ENCODE peak calls at places on chromosomes 6 and 20, in nine cellular contexts. O is upper lobe of right lung, Z is WTC11, H is progenitor cell of endocrine pancreas, B is foreskin fibroblast, Y is stomach, U is neural crest cell, A is lower lobe of right lung, I is nephron progenitor cell. K is an unnamed sample.

GRCh38 chr6:111888928-111889696 is 15.9 kb upstream of the FYN start:
- DNase-seq in Y (no peak), O (no peak), B (no peak), A (no peak), U (peak), Z (peak), H (no peak), I (peak), K (no peak)

GRCh38 chr6:96467814-96468213 is 53.8 kb upstream of the UFL1 start:
- DNase-seq in A (no peak), Y (no peak), Z (no peak), B (no peak), H (no peak), U (no peak), O (no peak), I (no peak), K (no peak)

GRCh38 chr20:35174458-35175216 is 2.8 kb downstream of the PROCR start:
- DNase-seq in U (no peak), H (no peak), B (no peak), I (peak), O (no peak), Y (peak), A (no peak), Z (peak), K (no peak)

GRCh38 chr6:114058435-114058834 is 87.5 kb upstream of the HDAC2 start:
- DNase-seq in Z (no peak), U (no peak), H (no peak), B (no peak), A (no peak), I (no peak), O (no peak), Y (no peak), K (no peak)

GRCh38 chr6:49553353-49553752 is 2.9 kb downstream of the C6orf141 start:
- DNase-seq in H (no peak), U (no peak), A (no peak), Y (no peak), I (no peak), Z (no peak), O (no peak), B (peak), K (no peak)

GRCh38 chr20:13302647-13303425 is 81.8 kb downstream of the ISM1 start:
- DNase-seq in U (peak), I (peak), Y (no peak), B (peak), Z (peak), H (peak), A (no peak), O (no peak), K (no peak)

GRCh38 chr20:52105045-52105572 is 86.5 kb downstream of the ZFP64 start:
- DNase-seq in A (no peak), Z (peak), O (peak), Y (no peak), I (peak), H (peak), B (peak), U (no peak), K (no peak)

GRCh38 chr6:77440206-77440976 is 22.9 kb downstream of the HTR1B start:
- DNase-seq in I (no peak), O (no peak), Z (no peak), A (no peak), B (no peak), U (no peak), H (no peak), Y (no peak), K (no peak)

GRCh38 chr6:169990095-169991030 is 238.9 kb downstream of the ERMARD start:
- DNase-seq in B (no peak), A (no peak), U (no peak), Z (no peak), I (no peak), O (peak), H (no peak), Y (peak), K (peak)

GRCh38 chr6:164791498-164791897 is 517.9 kb downstream of the C6orf118 start:
- DNase-seq in Y (no peak), H (no peak), B (no peak), I (no peak), A (no peak), O (no peak), Z (no peak), U (no peak), K (no peak)

GRCh38 chr6:30100154-30100553 is 12.7 kb downstream of the TRIM31 start:
- DNase-seq in A (no peak), Z (no peak), I (no peak), B (no peak), U (no peak), Y (no peak), O (no peak), H (no peak), K (no peak)

GRCh38 chr6:52403627-52404026 is 16.5 kb upstream of the EFHC1 start:
- DNase-seq in I (no peak), A (no peak), Y (peak), U (no peak), B (no peak), Z (no peak), O (no peak), H (no peak), K (no peak)

GRCh38 chr20:58618694-58619540 is 32.2 kb upstream of the STX16 start:
- DNase-seq in H (no peak), Y (no peak), U (no peak), I (no peak), B (peak), A (no peak), Z (peak), O (no peak), K (no peak)

GRCh38 chr6:46476301-46476700 is 14.9 kb downstream of the RCAN2 start:
- DNase-seq in I (no peak), A (no peak), H (no peak), Z (no peak), Y (no peak), U (no peak), O (no peak), B (no peak), K (no peak)

GRCh38 chr20:16760431-16761304 is 12.5 kb downstream of the OTOR start:
- DNase-seq in A (no peak), H (no peak), B (no peak), Y (peak), Z (peak), O (no peak), U (no peak), I (no peak), K (no peak)

GRCh38 chr6:6629416-6629815 is 40.9 kb downstream of the LY86 start:
- DNase-seq in Y (no peak), A (no peak), I (no peak), B (no peak), H (no peak), O (no peak), U (no peak), Z (no peak), K (no peak)

GRCh38 chr20:17928211-17928611 is 40.4 kb downstream of the SNX5 start:
- DNase-seq in B (no peak), Z (no peak), O (no peak), Y (no peak), U (no peak), A (no peak), I (no peak), H (no peak), K (no peak)

GRCh38 chr20:20555838-20556237 is 156.6 kb downstream of the RALGAPA2 start:
- DNase-seq in H (no peak), U (no peak), O (no peak), B (no peak), Z (no peak), A (no peak), I (no peak), Y (no peak), K (no peak)

GRCh38 chr6:143060806-143061596 is at the start of gene AIG1:
- DNase-seq in A (no peak), Y (no peak), O (no peak), Z (peak), U (peak), B (no peak), H (peak), I (no peak), K (peak)

GRCh38 chr6:116447496-116448011 is 13.6 kb upstream of the CALHM6 start:
- DNase-seq in B (peak), O (no peak), Y (no peak), I (no peak), H (no peak), A (no peak), Z (no peak), U (no peak), K (peak)

GRCh38 chr6:106560966-106561740 is 68.1 kb downstream of the RTN4IP1 start:
- DNase-seq in O (no peak), Y (no peak), A (no peak), B (peak), U (no peak), I (no peak), Z (no peak), H (no peak), K (no peak)

GRCh38 chr6:99177736-99178135 is 171.7 kb downstream of the FAXC start:
- DNase-seq in U (no peak), Y (no peak), I (no peak), Z (no peak), H (no peak), B (no peak), O (no peak), A (no peak), K (no peak)

GRCh38 chr6:99183066-99183465 is 166.4 kb downstream of the FAXC start:
- DNase-seq in A (no peak), Z (no peak), H (no peak), Y (no peak), O (no peak), I (no peak), U (no peak), B (no peak), K (no peak)

GRCh38 chr6:99181174-99181573 is 168.3 kb downstream of the FAXC start:
- DNase-seq in I (no peak), H (no peak), O (no peak), Z (no peak), Y (no peak), U (no peak), B (no peak), A (no peak), K (no peak)

DNA sequence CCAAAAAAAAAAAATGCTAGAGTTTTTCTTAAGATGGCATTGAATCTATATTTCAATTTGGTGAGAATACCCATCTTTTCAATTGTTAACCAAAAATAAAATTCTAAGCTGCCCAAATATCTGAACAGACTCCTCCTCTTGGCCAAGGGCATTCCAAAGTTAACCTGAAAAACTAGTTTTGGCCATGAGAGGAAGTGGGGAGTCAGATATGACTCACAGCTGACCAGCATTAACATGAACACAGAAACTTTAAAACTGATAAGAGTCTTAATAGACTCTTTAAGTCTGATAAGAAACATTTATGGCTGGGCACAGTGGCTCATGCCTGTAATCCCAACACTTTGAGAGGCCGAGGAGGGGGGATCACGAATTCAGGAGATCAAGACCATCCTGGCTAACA is 171.3 kb downstream of the FAXC start:
- DNase-seq in B (no peak), Y (no peak), I (no peak), Z (no peak), O (no peak), U (no peak), A (no peak), H (no peak), K (no peak)
- TF ChIP-seq CTCF in B (no peak), Y (no peak), I (no peak), Z (no peak), O (no peak), U (no peak), A (no peak), H (no peak), K (no peak)

GRCh38 chr6:163413345-163414116 is 987 bp upstream of the QKI start:
- DNase-seq in Z (peak), O (peak), U (peak), I (peak), Y (peak), B (peak), H (peak), A (peak), K (peak)
- TF ChIP-seq CTCF in Z (no peak), O (no peak), U (no peak), I (no peak), Y (no peak), B (no peak), H (no peak), A (no peak), K (no peak)

GRCh38 chr6:104940238-104940880 is 16.5 kb upstream of the LIN28B start:
- DNase-seq in A (no peak), B (no peak), Z (peak), I (peak), U (peak), Y (no peak), H (peak), O (no peak), K (no peak)

GRCh38 chr6:104936766-104937535 is 20.0 kb upstream of the LIN28B start:
- DNase-seq in O (no peak), U (no peak), I (no peak), Y (no peak), Z (no peak), H (no peak), A (no peak), B (no peak), K (no peak)

GRCh38 chr6:104943781-104944180 is 13.1 kb upstream of the LIN28B start:
- DNase-seq in B (no peak), A (no peak), Z (no peak), U (peak), H (no peak), O (no peak), Y (no peak), I (peak), K (no peak)

GRCh38 chr6:104941694-104942177 is 15.2 kb upstream of the LIN28B start:
- DNase-seq in H (no peak), Z (no peak), U (no peak), B (no peak), A (no peak), Y (no peak), I (no peak), O (no peak), K (no peak)

DNA sequence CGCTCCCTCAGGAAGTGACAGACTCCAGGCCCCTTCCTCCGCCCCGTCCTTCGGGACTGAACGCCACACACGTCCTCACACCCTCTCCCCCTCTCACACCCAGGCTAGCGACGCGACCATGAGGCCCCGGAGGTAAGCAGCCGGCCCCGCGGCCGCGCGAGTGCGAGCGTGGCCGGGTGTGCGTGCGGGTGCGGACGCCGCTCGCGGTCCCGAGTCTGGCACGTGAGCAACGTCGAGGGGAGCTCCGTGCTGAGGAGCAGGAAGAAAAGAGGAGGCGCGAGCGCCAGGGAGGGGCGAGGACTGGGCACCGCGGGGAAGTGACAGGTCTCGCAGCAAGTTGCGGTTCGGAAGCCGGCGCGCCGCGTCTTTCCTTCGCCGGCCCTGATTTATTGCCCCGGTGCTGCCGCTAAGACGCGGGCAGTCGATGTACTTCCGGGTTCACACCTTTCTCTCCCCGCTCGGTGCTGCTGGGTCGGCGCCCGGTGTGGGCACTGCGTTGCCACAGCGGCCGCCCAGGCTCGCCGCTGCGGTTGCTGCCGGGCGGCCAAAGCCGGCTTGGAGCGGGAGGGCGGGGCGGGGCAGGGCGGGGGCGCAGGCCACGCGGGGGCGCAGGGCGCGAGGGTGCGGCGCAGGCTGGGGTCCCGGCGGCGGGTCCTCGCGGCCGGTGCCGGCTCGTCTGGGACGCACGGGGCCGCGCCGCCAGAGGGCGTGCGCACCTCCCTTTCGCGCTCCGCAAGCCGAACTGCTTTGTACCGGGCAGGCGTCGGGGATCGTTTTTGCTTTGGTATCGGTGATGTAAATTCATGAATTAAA is 15.8 kb upstream of the LIN28B start:
- DNase-seq in Y (no peak), H (peak), U (peak), I (peak), B (peak), A (peak), Z (peak), O (no peak), K (no peak)
- TF ChIP-seq CTCF in Y (no peak), H (peak), U (peak), I (peak), B (peak), A (peak), Z (peak), O (peak), K (peak)

DNA sequence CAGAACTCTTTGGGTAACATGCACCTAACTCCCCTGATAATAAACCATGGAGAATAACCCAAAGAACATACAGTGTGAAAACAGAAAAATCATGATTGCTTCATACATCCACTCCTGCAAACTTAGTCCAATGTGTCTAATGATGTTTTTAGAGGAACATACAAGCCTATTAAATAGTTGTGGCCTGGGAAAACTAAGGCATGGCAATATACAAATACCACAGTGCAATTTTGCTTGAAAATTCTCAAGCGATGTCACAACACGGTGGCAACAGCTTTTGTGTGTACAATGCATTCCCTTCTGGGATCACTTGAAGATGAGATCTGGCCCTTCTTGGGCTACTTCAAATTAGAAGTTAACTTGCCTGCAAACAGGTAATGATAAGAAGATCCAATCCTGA is 16.7 kb downstream of the MAP3K5 start:
- DNase-seq in Z (no peak), Y (no peak), O (no peak), U (no peak), B (no peak), I (no peak), A (no peak), H (no peak), K (no peak)
- TF ChIP-seq CTCF in Z (no peak), Y (no peak), O (no peak), U (no peak), B (no peak), I (no peak), A (no peak), H (no peak), K (no peak)

DNA sequence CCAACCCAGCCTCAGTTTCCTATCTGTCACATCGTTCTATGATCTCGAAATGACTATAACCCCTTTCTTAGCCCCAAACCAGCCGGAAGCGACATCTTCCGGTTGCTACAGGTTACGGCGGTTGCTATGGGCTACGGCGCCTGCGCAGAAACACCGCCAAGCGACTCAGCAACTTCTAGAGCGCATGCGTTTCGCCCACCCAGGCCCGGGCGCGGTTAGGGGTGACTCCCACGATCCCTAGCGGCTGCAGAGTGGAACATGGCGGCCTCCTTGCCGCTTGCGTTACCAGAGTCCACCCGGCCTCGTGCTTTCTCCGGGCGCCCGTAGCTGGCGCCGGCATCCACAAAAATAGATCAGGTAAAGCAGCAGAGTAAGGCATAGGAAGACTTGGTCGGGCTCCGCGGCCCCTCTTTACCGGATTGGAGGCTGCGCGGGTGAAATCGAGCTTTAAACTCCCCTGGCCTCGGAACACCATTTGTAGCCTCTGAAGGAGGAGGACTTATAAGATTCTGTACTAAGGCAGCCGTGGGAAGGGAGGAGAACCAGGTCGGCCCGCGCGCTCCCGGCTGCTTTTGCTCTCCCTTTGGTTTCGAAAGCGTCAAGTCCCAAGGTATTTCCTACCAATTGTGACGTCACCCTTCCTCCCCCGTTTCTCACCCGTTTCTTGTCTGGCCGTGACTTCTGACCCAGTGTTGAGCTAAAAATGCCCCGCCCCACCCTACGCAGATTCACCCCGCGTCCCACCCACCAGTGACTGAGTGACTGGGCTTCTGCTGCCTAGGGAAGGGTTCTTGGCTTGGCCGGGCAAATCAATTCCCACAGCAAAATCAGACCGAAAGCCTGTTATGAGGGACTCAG is 3.5 kb downstream of the SDCBP2 start:
- DNase-seq in B (peak), I (peak), U (peak), Z (peak), H (peak), A (peak), Y (peak), O (peak), K (peak)
- TF ChIP-seq CTCF in B (no peak), I (no peak), U (peak), Z (no peak), H (peak), A (peak), Y (no peak), O (peak), K (no peak)

GRCh38 chr6:82348130-82348529 is 15.5 kb upstream of the TPBG start:
- DNase-seq in O (no peak), I (no peak), A (no peak), Z (no peak), B (no peak), Y (no peak), H (no peak), U (no peak), K (no peak)
- TF ChIP-seq CTCF in O (no peak), I (no peak), A (no peak), Z (no peak), B (no peak), Y (no peak), H (no peak), U (no peak), K (no peak)